ENCODE peak calls at places on chromosomes 11 and 22, in four cellular contexts. P is GM23248, W is PC-9, D is OCI-LY7. Z is an unnamed sample.

GRCh38 chr22:20783844-20784723 is 10.2 kb downstream of the SERPIND1 start:
- DNase-seq in P (peak; percentile 70), W (peak; percentile 23), D (peak; percentile 69), Z (peak; percentile 70)

GRCh38 chr22:38454361-38455062 is 487 bp downstream of the KCNJ4 start:
- DNase-seq in P (peak; percentile 17), W (no peak), D (peak; percentile 26), Z (no peak)

GRCh38 chr11:96006016-96006415 is 82.1 kb upstream of the MTMR2 start:
- DNase-seq in P (no peak), W (no peak), D (no peak), Z (no peak)

GRCh38 chr11:44814881-44815592 is 88.3 kb downstream of the TSPAN18 start:
- DNase-seq in P (peak; percentile 64), W (no peak), D (no peak), Z (no peak)

GRCh38 chr11:19508166-19508565 is 204.5 kb upstream of the NAV2 start:
- DNase-seq in P (peak; percentile 26), W (peak; percentile 36), D (no peak), Z (peak; percentile 38)

GRCh38 chr22:50498322-50498861 is 9.1 kb downstream of the LMF2 start:
- DNase-seq in P (peak; percentile 79), W (peak; percentile 72), D (peak; percentile 80), Z (peak; percentile 83)

GRCh38 chr11:46906596-46906995 is 11.8 kb downstream of the LRP4 start:
- DNase-seq in P (no peak), W (no peak), D (no peak), Z (peak; percentile 42)

GRCh38 chr11:83617671-83618070 is 331.5 kb upstream of the CCDC90B start:
- DNase-seq in P (no peak), W (no peak), D (no peak), Z (no peak)

DNA sequence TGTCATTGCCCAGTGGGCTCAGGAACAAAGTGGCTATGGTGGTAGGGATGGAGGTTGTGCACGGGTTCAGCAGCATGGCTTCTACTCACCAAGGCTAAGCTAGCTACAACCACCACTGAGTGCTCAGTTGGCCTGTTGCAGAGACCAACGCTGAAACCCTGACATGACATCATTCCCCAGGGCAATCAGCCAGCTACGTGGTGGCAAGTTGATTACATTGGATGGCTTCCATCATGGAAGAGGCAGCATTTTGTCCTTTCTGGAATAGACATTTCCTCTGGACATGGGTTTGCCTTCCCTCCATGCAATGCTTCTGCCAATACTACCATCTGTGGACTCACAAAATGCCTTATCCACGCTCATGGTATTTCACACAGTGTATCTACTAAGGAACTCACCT is 634.3 kb downstream of the OPCML start:
- DNase-seq in P (no peak), W (no peak), D (no peak), Z (no peak)
- H3K9me2 ChIP-seq in P (no peaks in the 10 kb centered on the region), W (no peaks in the 10 kb centered on the region), D (no peaks in the 10 kb centered on the region), Z (no peaks in the 10 kb centered on the region)

GRCh38 chr11:74057251-74058151 is 48.6 kb upstream of the UCP3 start:
- DNase-seq in P (peak; percentile 41), W (no peak), D (no peak), Z (no peak)

GRCh38 chr11:74050465-74050864 is 41.6 kb upstream of the UCP3 start:
- DNase-seq in P (peak; percentile 40), W (no peak), D (no peak), Z (no peak)

DNA sequence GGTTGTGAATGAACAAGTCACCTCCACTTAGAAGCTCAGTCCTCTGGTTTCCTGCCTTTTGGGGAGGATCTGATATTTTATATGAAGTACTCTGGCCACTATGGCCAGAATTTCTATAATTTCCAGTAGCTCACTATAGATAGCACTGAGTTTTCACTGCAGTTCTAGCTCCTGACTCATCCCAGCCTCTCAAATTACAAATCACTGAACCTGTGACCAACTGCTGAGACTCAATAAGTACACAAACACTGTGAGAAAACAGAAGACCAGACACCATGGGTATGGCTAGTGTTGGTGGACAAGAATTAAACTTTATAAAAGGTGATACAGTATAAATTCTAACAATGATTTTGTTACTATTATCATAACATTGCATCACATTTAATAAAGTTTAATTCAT is 47.1 kb upstream of the UCP3 start:
- DNase-seq in P (peak; percentile 80), W (no peak), D (no peak), Z (no peak)
- H3K4me2 ChIP-seq in P (peak overlapping the region; percentile 2), W (peak overlapping the region; percentile 57), D (no peak overlapping the region), Z (no peak overlapping the region)

DNA sequence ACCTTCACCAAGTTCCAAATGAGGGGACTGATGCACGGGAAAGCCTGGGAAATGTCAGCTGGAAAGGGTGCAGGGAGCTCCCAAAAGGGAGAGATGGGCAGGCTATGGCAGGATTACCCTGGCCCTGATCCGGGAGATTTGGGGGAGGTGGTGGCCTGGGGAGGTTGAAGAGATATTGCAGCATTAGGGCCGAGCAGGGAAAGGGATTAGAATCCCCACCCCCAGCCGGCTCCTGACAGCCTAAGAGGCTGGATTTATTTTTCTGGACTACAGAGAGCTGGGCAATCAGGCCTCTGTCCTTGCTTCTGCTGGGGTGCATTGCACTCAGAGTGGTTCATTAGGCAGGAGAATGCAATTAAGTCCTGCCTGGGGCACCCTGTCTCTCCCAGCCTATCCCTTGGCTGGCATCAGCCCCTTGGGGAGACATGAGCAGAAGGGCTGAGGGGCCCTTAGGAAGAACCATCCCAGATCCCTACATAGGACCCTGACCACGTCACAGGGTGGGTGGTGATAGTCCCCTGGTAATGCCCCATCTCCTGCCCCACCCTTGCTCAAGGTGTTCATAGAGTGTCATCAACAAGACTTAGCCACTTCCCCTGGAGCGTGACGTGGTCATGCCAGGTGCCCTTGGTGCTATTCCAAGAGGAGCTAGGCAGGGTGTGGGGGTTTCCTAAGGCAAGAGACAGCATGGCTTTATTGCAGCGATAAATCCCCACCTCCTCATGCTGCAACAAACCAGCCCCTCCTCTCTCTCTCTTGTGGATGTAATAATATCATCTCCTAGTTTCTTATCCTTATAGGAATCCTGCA is 38.3 kb upstream of the KLHL35 start:
- DNase-seq in P (no peak), W (no peak), D (no peak), Z (no peak)
- H3K4me1 ChIP-seq in P (peaks cover 6% of the 10 kb centered on the region), W (no peaks in the 10 kb centered on the region), D (peaks cover 23% of the 10 kb centered on the region), Z (no peaks in the 10 kb centered on the region)

GRCh38 chr11:43545610-43546009 is 134.9 kb upstream of the HSD17B12 start:
- DNase-seq in P (no peak), W (no peak), D (no peak), Z (no peak)

GRCh38 chr11:43546561-43547410 is 133.8 kb upstream of the HSD17B12 start:
- DNase-seq in P (no peak), W (no peak), D (no peak), Z (no peak)

GRCh38 chr11:43541993-43542392 is 138.5 kb upstream of the HSD17B12 start:
- DNase-seq in P (peak; percentile 53), W (no peak), D (no peak), Z (no peak)

GRCh38 chr11:43543313-43543712 is 137.2 kb upstream of the HSD17B12 start:
- DNase-seq in P (no peak), W (no peak), D (no peak), Z (no peak)

DNA sequence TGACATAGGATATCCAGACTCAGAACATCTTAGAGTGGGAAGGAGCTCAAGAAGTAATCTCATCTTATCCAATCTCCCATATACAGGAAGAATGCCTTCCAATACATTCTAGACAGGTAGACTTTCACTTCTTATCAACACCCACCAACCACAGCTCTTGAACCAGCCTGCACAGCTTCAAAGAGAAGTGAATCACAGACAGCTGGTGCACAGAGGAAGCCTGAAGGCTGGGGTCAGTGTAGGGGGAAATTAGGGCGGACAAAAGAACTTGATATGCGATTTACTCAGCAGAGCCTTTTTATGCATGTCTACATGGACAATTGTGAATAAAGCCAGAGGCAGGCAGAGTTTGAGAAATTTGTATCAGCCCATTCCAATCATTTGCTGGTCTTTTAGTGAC is 137.8 kb upstream of the HSD17B12 start:
- DNase-seq in P (peak; percentile 16), W (no peak), D (no peak), Z (no peak)
- H3K9me2 ChIP-seq in P (no peaks in the 10 kb centered on the region), W (no peaks in the 10 kb centered on the region), D (no peaks in the 10 kb centered on the region), Z (no peaks in the 10 kb centered on the region)

DNA sequence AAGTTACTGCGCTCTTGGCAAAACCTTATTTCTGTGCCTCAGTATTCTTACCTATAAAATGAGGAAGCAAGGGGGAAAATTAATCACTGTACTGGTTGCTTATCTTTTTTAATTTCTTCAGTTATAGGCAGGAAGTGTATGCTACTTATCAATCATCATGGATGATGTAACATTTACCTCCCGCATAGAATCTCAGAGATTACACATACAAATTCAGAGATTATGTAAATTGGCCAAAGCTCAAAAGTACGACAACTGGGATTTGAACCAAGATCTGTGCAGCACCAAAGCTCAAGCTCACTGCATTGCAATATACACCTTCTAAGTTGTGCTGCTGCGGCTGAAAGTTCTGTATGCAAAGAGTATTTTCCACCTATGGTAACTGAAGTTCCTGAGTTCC is 83.0 kb downstream of the PDHX start:
- DNase-seq in P (no peak), W (no peak), D (no peak), Z (no peak)
- H3K4me2 ChIP-seq in P (no peak overlapping the region), W (no peak overlapping the region), D (no peak overlapping the region), Z (no peak overlapping the region)